ENCODE peak calls at places on chromosomes 16 and 17, in four cellular contexts. E is IMR-90, X is adrenal gland, H is thoracic aorta. Y is an unnamed sample.

GRCh38 chr17:322006-322780 is 30.4 kb downstream of the RPH3AL start:
- DNase-seq in X (no peak), E (no peak), H (no peak), Y (no peak)

GRCh38 chr16:10851512-10851911 is 25.5 kb upstream of the CIITA start:
- DNase-seq in E (no peak), H (no peak), X (no peak), Y (no peak)

GRCh38 chr17:45720386-45720785 is 63.7 kb upstream of the CRHR1 start:
- DNase-seq in H (no peak), E (no peak), X (no peak), Y (no peak)

GRCh38 chr16:3131755-3132377 is 3.0 kb upstream of the ZNF213 start:
- DNase-seq in E (peak; percentile 35), H (no peak), X (peak; percentile 59), Y (peak; percentile 23)

GRCh38 chr16:69709456-69710084 is 16.8 kb downstream of the NQO1 start:
- DNase-seq in X (no peak), H (no peak), E (peak; percentile 73), Y (peak; percentile 64)

GRCh38 chr16:85296859-85297698 is 184.8 kb upstream of the CIBAR2 start:
- DNase-seq in H (no peak), X (peak; percentile 75), E (no peak), Y (peak; percentile 18)

GRCh38 chr16:995087-995486 is 13.5 kb downstream of the SOX8 start:
- DNase-seq in E (peak; percentile 24), X (no peak), H (no peak), Y (peak; percentile 19)

GRCh38 chr17:7951143-7951792 is 19.3 kb downstream of the CNTROB start:
- DNase-seq in X (no peak), E (no peak), H (no peak), Y (no peak)

GRCh38 chr16:24102120-24102740 is 153.9 kb upstream of the CACNG3 start:
- DNase-seq in H (no peak), E (no peak), X (no peak), Y (no peak)

GRCh38 chr17:32516450-32516849 is 29.7 kb downstream of the CDK5R1 start:
- DNase-seq in H (no peak), X (no peak), E (no peak), Y (no peak)

GRCh38 chr16:11632455-11632921 is 35.8 kb upstream of the SNN start:
- DNase-seq in X (peak; percentile 65), H (no peak), E (peak; percentile 93), Y (peak; percentile 76)

GRCh38 chr17:17913695-17914332 is 58.4 kb downstream of the TOM1L2 start:
- DNase-seq in E (peak; percentile 90), X (peak; percentile 88), H (peak; percentile 14), Y (peak; percentile 88)

GRCh38 chr16:4172070-4172469 is 55.8 kb upstream of the ADCY9 start:
- DNase-seq in E (peak; percentile 86), H (no peak), X (no peak), Y (peak; percentile 79)

GRCh38 chr16:86886651-86887050 is 308.3 kb downstream of the FOXL1 start:
- DNase-seq in H (no peak), X (no peak), E (peak; percentile 41), Y (no peak)

GRCh38 chr17:30323895-30324319 is 9.9 kb downstream of the TMIGD1 start:
- DNase-seq in E (no peak), H (no peak), X (peak; percentile 37), Y (no peak)

GRCh38 chr16:2476345-2476720 is 1.4 kb downstream of the TBC1D24 start:
- DNase-seq in X (no peak), E (no peak), H (no peak), Y (no peak)

GRCh38 chr16:69049146-69049545 is 56.3 kb upstream of the HAS3 start:
- DNase-seq in X (no peak), E (peak; percentile 80), H (no peak), Y (peak; percentile 40)

GRCh38 chr17:47851764-47852112 is 775 bp upstream of the SP6 start:
- DNase-seq in H (no peak), E (no peak), X (no peak), Y (no peak)

GRCh38 chr17:4018446-4018845 is 54.2 kb upstream of the ATP2A3 start:
- DNase-seq in H (no peak), X (no peak), E (no peak), Y (no peak)

GRCh38 chr16:2786061-2786825 is 1.1 kb downstream of the PRSS33 start:
- DNase-seq in H (no peak), E (no peak), X (no peak), Y (no peak)

GRCh38 chr17:75738218-75738802 is 17.1 kb downstream of the ITGB4 start:
- DNase-seq in X (no peak), H (no peak), E (peak; percentile 27), Y (peak; percentile 20)

GRCh38 chr17:37358098-37358829 is 17.5 kb upstream of the C17orf78 start:
- DNase-seq in H (peak; percentile 7), X (peak; percentile 73), E (peak; percentile 44), Y (peak; percentile 22)

GRCh38 chr17:58324409-58325288 is 3.9 kb downstream of the TSPOAP1 start:
- DNase-seq in E (peak; percentile 18), X (peak; percentile 64), H (no peak), Y (no peak)

GRCh38 chr16:19307587-19308241 is 22.2 kb downstream of the CLEC19A start:
- DNase-seq in H (no peak), X (no peak), E (no peak), Y (no peak)

GRCh38 chr17:29148790-29149430 is 31.3 kb downstream of the MYO18A start:
- DNase-seq in E (peak; percentile 90), H (peak; percentile 67), X (peak; percentile 96), Y (peak; percentile 78)

GRCh38 chr17:80663783-80664206 is 119.2 kb downstream of the RPTOR start:
- DNase-seq in X (no peak), E (peak; percentile 84), H (no peak), Y (no peak)

GRCh38 chr17:2347805-2348685 is 10.7 kb downstream of the SGSM2 start:
- DNase-seq in E (peak; percentile 91), H (no peak), X (peak; percentile 71), Y (peak; percentile 88)

GRCh38 chr16:84933774-84934571 is 77.4 kb downstream of the ZDHHC7 start:
- DNase-seq in E (peak; percentile 47), X (peak; percentile 89), H (no peak), Y (peak; percentile 8)

GRCh38 chr16:83968891-83969672 is 1.0 kb downstream of the NECAB2 start:
- DNase-seq in X (no peak), H (no peak), E (no peak), Y (no peak)

GRCh38 chr17:76740329-76741118 is 2.6 kb downstream of the MFSD11 start:
- DNase-seq in H (no peak), X (no peak), E (peak; percentile 66), Y (no peak)

GRCh38 chr17:75783803-75784472 is 668 bp upstream of the UNK start:
- DNase-seq in H (no peak), E (no peak), X (peak; percentile 61), Y (no peak)

GRCh38 chr17:49787932-49788442 is 494 bp upstream of the KAT7 start:
- DNase-seq in E (no peak), H (no peak), X (peak; percentile 38), Y (no peak)

GRCh38 chr16:81602792-81603191 is 158.2 kb downstream of the CMIP start:
- DNase-seq in X (no peak), H (no peak), E (no peak), Y (no peak)

GRCh38 chr17:45251931-45252330 is 10.0 kb downstream of the SPATA32 start:
- DNase-seq in E (no peak), X (no peak), H (no peak), Y (no peak)

GRCh38 chr17:4947010-4947410 is 1.3 kb downstream of the PFN1 start:
- DNase-seq in X (peak; percentile 43), E (no peak), H (no peak), Y (no peak)

GRCh38 chr16:70304892-70305448 is 6.0 kb downstream of the DDX19B start:
- DNase-seq in H (no peak), X (no peak), E (no peak), Y (no peak)

GRCh38 chr17:61463068-61463980 is 11.1 kb downstream of the TBX4 start:
- DNase-seq in E (no peak), X (no peak), H (no peak), Y (no peak)
- TF ChIP-seq CTCF in E (no peak), X (no peak), H (no peak), Y (peak; percentile 75)

DNA sequence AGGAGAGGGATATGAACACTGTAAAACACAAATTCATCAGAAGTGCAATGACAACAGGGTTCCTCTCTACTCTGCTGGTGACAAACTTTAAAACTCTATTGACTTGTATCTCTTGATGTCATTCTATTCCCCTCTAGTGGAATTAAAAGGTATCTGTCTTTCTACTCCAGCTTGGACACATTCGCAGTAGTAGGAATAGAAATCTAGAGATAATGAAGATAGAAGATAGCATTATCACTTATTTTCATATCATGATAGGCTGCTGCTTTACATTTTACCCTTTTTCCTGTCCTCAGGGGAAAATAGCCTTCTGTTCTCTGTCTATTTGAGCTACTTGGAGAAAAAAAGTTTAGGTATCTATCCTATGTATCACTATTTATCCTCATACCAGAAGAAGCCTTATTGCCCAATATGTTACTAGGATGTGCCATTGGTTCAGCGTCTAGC is 209.6 kb upstream of the CACNG5 start:
- DNase-seq in E (peak; percentile 49), X (no peak), H (no peak), Y (peak; percentile 35)
- TF ChIP-seq CTCF in E (peak; percentile 58), X (peak; percentile 58), H (peak; percentile 34), Y (peak; percentile 76)

GRCh38 chr17:22514315-22514714 is 822.0 kb downstream of the KCNJ18 start:
- DNase-seq in X (no peak), E (no peak), H (no peak), Y (no peak)

GRCh38 chr17:22511431-22511830 is 819.1 kb downstream of the KCNJ18 start:
- DNase-seq in X (no peak), H (no peak), E (no peak), Y (no peak)

GRCh38 chr17:22512057-22512456 is 819.7 kb downstream of the KCNJ18 start:
- DNase-seq in X (no peak), E (no peak), H (no peak), Y (no peak)

GRCh38 chr17:22512506-22512905 is 820.2 kb downstream of the KCNJ18 start:
- DNase-seq in H (no peak), E (no peak), X (no peak), Y (no peak)

GRCh38 chr17:22512997-22513538 is 820.7 kb downstream of the KCNJ18 start:
- DNase-seq in X (no peak), H (no peak), E (no peak), Y (no peak)
- TF ChIP-seq CTCF in X (no peak), H (no peak), E (no peak), Y (peak; percentile 18)

DNA sequence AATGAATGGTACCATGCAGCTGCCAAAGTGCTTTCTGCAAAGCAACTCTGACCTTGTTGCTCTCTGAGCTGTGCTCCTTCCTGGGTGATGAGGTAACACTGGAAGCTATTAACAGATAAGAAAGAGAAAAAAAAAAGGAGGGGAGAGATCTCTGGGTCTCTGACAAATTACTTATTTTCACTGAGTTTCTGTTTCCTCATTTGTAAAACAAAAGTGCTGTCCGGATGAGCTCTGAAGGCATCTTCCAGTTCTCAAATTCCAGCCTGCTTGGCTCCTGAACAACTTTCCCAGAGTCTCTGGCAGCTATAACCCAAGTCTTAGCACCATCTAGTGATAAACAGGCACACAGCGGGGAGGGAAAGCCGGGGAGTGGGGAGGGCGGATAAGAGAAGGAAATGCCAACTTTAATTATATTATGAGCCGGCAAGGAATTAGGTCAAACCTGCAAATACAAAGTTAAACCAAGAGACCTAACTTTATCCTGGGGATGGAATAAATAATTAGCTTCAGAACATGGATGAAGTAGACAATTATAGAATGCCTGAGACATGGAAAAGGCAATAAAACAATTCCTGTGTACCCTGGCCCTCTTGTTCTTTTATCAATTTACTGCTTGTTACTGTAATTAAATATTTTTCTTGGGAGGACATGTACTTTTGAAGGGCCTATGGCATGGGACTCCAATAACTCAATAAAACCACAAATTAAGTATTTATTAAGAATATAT is 61.3 kb upstream of the KIFC3 start:
- DNase-seq in X (peak; percentile 75), E (peak; percentile 79), H (peak; percentile 11), Y (peak; percentile 74)
- TF ChIP-seq CTCF in X (peak; percentile 66), E (peak; percentile 78), H (peak; percentile 56), Y (peak; percentile 70)